ENCODE peak calls at places on chromosomes 6 and 20, in five cellular contexts. D, B, A, S and Z are unnamed samples.

GRCh38 chr6:148934534-148934933 is 187.7 kb downstream of the UST start:
- DNase-seq in D (peak; percentile 47), B (no peak), A (no peak), S (no peak), Z (no peak)

GRCh38 chr20:4817230-4817671 is 95.5 kb downstream of the PRND start:
- DNase-seq in D (no peak), B (no peak), A (no peak), S (no peak), Z (no peak)

GRCh38 chr20:51660741-51661608 is 107.2 kb downstream of the ATP9A start:
- DNase-seq in D (no peak), B (no peak), A (no peak), S (peak; percentile 11), Z (no peak)

GRCh38 chr6:154868143-154868594 is 126.9 kb upstream of the TIAM2 start:
- DNase-seq in D (no peak), B (no peak), A (peak; percentile 10), S (no peak), Z (no peak)

GRCh38 chr6:5672581-5673011 is 334.1 kb downstream of the NRN1 start:
- DNase-seq in D (no peak), B (no peak), A (no peak), S (no peak), Z (no peak)

GRCh38 chr6:122364084-122364483 is 35.4 kb upstream of the HSF2 start:
- DNase-seq in D (no peak), B (no peak), A (no peak), S (no peak), Z (no peak)

GRCh38 chr6:149364558-149364957 is 35.5 kb upstream of the SUMO4 start:
- DNase-seq in D (no peak), B (no peak), A (no peak), S (no peak), Z (no peak)

GRCh38 chr6:25637946-25638345 is 14.1 kb upstream of the SCGN start:
- DNase-seq in D (no peak), B (no peak), A (no peak), S (no peak), Z (no peak)

GRCh38 chr6:26003102-26003694 is 40.6 kb downstream of the TRIM38 start:
- DNase-seq in D (no peak), B (no peak), A (no peak), S (no peak), Z (no peak)

DNA sequence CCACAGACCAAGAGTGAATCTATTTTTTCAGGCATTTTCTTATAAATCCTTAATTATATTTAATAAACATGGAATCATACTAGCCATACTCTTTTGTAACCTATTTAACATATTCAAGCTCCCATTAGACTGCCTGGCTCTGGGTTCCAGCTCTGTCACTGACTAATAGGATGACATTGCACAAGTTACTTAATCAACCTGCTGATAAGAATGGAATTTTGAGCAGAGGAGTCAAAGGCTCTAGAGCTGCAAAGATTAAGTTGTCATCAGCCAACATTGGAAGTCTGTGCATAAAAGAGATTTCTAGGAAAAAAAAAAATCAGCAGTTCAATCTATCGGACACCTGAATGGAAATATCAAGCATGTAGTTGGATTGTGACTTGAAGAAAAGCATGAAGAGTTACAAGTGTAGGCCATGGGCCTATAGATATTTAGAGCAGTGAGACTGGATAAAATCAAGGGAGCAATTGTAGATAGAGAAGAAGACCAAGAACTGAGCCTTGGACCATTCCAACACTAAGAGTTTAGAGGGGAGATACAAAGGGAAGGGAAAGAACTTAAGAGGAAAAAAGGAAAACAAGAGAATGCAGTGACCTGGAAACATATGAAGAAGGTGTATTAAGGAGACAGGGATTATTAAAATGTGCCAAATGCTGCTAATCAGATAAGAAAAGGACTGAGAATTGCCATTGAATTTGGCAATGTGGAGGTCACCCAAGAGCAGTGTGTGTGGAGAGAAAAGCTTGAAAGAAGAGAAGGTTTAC is 11.0 kb upstream of the HINT3 start:
- DNase-seq in D (no peak), B (no peak), A (no peak), S (no peak), Z (no peak)
- H3K4me3 ChIP-seq in D (no peak overlapping the region), B (no peak overlapping the region), A (no peak overlapping the region), S (no peak overlapping the region), Z (no peak overlapping the region)

GRCh38 chr6:143694013-143694412 is 16.2 kb downstream of the PHACTR2 start:
- DNase-seq in D (no peak), B (no peak), A (no peak), S (no peak), Z (no peak)

GRCh38 chr6:143694560-143694959 is 16.8 kb downstream of the PHACTR2 start:
- DNase-seq in D (no peak), B (no peak), A (no peak), S (no peak), Z (no peak)

GRCh38 chr6:143691900-143692572 is 14.3 kb downstream of the PHACTR2 start:
- DNase-seq in D (no peak), B (no peak), A (no peak), S (no peak), Z (no peak)

GRCh38 chr6:143691155-143691554 is 13.4 kb downstream of the PHACTR2 start:
- DNase-seq in D (no peak), B (no peak), A (no peak), S (no peak), Z (no peak)

GRCh38 chr6:143692696-143693095 is 14.9 kb downstream of the PHACTR2 start:
- DNase-seq in D (no peak), B (no peak), A (no peak), S (no peak), Z (no peak)
- H3K4me3 ChIP-seq in D (no peak overlapping the region), B (no peak overlapping the region), A (no peak overlapping the region), S (no peak overlapping the region), Z (no peak overlapping the region)

GRCh38 chr20:9515761-9516657 is 1.6 kb downstream of the LAMP5 start:
- DNase-seq in D (peak; percentile 67), B (peak; percentile 78), A (peak; percentile 42), S (no peak), Z (peak; percentile 67)
- H3K4me3 ChIP-seq in D (peak overlapping the region; percentile 35), B (peak overlapping the region; percentile 54), A (peak overlapping the region; percentile 90), S (peak overlapping the region; percentile 30), Z (peak overlapping the region; percentile 10)

DNA sequence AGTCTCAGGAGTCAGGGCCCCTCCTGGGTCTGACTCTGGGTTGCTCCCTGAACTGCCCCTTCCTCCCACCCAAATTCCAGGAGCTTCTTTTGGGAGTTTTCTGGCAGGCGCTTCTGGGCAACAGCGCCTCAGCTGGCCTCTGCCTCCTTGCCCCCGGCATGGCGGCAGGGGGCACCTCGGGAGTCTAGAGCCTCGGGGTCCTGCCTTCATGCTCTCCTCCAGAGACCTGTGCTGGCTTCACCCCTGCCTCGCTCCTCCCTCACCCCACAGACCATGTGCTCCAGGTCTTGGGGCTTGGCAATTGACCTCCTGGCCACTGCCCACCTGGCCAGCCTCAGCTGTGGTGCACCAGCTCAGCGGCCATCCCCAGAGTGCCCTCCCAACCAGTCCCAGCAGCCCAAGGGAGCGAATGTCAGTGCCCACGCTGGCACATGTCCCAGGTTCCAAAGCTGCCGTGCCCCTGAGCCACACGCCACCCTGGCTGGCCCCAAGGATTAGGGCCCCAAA is 43.4 kb downstream of the SRC start:
- DNase-seq in D (peak; percentile 30), B (no peak), A (no peak), S (peak; percentile 57), Z (no peak)
- H3K4me3 ChIP-seq in D (no peak overlapping the region), B (no peak overlapping the region), A (no peak overlapping the region), S (no peak overlapping the region), Z (no peak overlapping the region)

GRCh38 chr6:160378886-160379285 is 30.7 kb downstream of the SLC22A3 start:
- DNase-seq in D (no peak), B (no peak), A (no peak), S (no peak), Z (no peak)
- H3K4me3 ChIP-seq in D (no peak overlapping the region), B (no peak overlapping the region), A (no peak overlapping the region), S (no peak overlapping the region), Z (no peak overlapping the region)

GRCh38 chr6:119350202-119351004 is 842 bp upstream of the MAN1A1 start:
- DNase-seq in D (no peak), B (no peak), A (peak; percentile 71), S (no peak), Z (no peak)
- H3K4me3 ChIP-seq in D (peak overlapping the region; percentile 91), B (peak overlapping the region; percentile 53), A (peak overlapping the region; percentile 95), S (peak overlapping the region; percentile 80), Z (peak overlapping the region; percentile 82)

GRCh38 chr20:57387463-57387862 is 3.7 kb upstream of the RBM38 start:
- DNase-seq in D (peak; percentile 39), B (no peak), A (peak; percentile 5), S (peak; percentile 76), Z (peak; percentile 54)

GRCh38 chr20:57384953-57385761 is 6.0 kb upstream of the RBM38 start:
- DNase-seq in D (no peak), B (no peak), A (no peak), S (peak; percentile 77), Z (peak; percentile 31)

GRCh38 chr20:57387945-57388351 is 3.2 kb upstream of the RBM38 start:
- DNase-seq in D (peak; percentile 26), B (no peak), A (peak; percentile 2), S (peak; percentile 69), Z (peak; percentile 29)

GRCh38 chr20:57385940-57386339 is 5.3 kb upstream of the RBM38 start:
- DNase-seq in D (no peak), B (no peak), A (no peak), S (peak; percentile 70), Z (no peak)

DNA sequence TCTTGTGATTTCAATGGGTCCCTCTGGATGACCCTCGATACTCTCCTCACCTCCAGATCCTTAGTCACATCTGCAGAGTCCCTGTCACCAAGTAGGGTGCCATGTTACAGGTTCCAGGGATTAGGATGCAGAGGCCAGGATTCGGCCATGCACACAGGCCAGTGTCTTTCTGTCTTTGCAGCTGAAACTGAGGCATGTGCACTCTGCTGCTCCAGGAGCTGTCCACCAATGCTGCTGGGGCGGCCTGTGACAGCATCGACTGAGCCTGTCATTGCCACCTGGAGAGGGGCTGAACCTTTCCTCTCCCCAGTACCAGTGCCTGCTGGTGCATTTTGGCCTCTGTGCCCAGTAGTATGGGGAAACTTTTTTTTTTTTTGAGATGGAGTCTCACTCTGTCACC is 4.4 kb upstream of the RBM38 start:
- DNase-seq in D (no peak), B (no peak), A (no peak), S (peak; percentile 71), Z (peak; percentile 28)
- H3K4me3 ChIP-seq in D (no peak overlapping the region), B (no peak overlapping the region), A (no peak overlapping the region), S (no peak overlapping the region), Z (no peak overlapping the region)

DNA sequence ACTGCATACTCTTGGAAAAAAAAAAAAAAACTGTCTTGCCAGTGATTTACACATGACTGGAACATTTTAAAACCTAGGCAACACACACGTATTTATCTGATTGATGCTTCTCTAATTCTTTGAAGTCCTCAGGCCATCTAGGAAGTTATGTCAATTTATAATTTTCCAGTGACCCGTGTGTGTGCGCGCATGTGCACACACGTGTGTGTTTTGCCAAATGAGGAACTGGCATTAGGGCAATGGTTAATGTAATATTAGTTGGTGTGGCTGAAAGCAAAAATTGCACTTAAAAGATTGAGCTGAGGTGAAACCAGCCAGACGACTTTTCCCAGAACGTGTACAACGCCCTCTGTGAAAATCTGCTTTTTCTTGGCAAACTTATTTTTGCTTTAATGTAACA is 315.2 kb downstream of the TFAP2A start:
- DNase-seq in D (peak; percentile 59), B (peak; percentile 42), A (no peak), S (no peak), Z (no peak)
- H3K4me3 ChIP-seq in D (peak overlapping the region; percentile 22), B (no peak overlapping the region), A (no peak overlapping the region), S (no peak overlapping the region), Z (no peak overlapping the region)

GRCh38 chr6:38391909-38392614 is 247.7 kb downstream of the BTBD9 start:
- DNase-seq in D (no peak), B (no peak), A (no peak), S (no peak), Z (no peak)
- H3K4me3 ChIP-seq in D (no peak overlapping the region), B (no peak overlapping the region), A (no peak overlapping the region), S (no peak overlapping the region), Z (no peak overlapping the region)